ENCODE peak calls at places on chromosomes 6 and 20, in five cellular contexts. S is IMR-90, I is mesendoderm, R is H9, T is neuronal stem cell. W is an unnamed sample.

GRCh38 chr20:46013826-46014516 is 5.3 kb downstream of the MMP9 start:
- DNase-seq in T (peak), S (peak), I (peak), R (peak), W (peak)

GRCh38 chr6:40852667-40853383 is 186.2 kb downstream of the UNC5CL start:
- DNase-seq in R (peak), I (peak), T (no peak), S (no peak), W (peak)

GRCh38 chr6:121522265-121522664 is 86.8 kb downstream of the GJA1 start:
- DNase-seq in I (peak), T (no peak), R (no peak), S (peak), W (peak)

GRCh38 chr6:31394381-31394780 is 9.0 kb upstream of the MICA start:
- DNase-seq in I (no peak), R (no peak), T (no peak), S (no peak), W (no peak)

GRCh38 chr6:2225422-2226392 is 19.7 kb downstream of the GMDS start:
- DNase-seq in S (no peak), I (no peak), R (no peak), T (no peak), W (no peak)

GRCh38 chr6:93964296-93964695 is 544.9 kb upstream of the EPHA7 start:
- DNase-seq in I (no peak), R (no peak), T (no peak), S (no peak), W (no peak)

GRCh38 chr20:43755390-43755789 is 28.6 kb upstream of the GTSF1L start:
- DNase-seq in S (peak), R (no peak), I (no peak), T (no peak), W (peak)

GRCh38 chr20:32549842-32550241 is 35.3 kb downstream of the NOL4L start:
- DNase-seq in S (no peak), I (no peak), R (no peak), T (no peak), W (no peak)

GRCh38 chr20:38751360-38751976 is 3.2 kb downstream of the ACTR5 start:
- DNase-seq in S (peak), R (no peak), I (no peak), T (no peak), W (peak)

GRCh38 chr6:4360920-4361319 is 225.5 kb upstream of the ECI2 start:
- DNase-seq in T (no peak), R (no peak), I (no peak), S (no peak), W (no peak)

GRCh38 chr6:58113960-58114359 is 796.5 kb downstream of the PRIM2 start:
- DNase-seq in R (no peak), S (no peak), T (no peak), I (peak), W (no peak)

GRCh38 chr6:161554883-161555282 is 281.0 kb upstream of the AGPAT4 start:
- DNase-seq in T (no peak), R (no peak), S (no peak), I (no peak), W (peak)

GRCh38 chr20:32553618-32554017 is 31.5 kb downstream of the NOL4L start:
- DNase-seq in R (no peak), T (no peak), S (no peak), I (no peak), W (no peak)

GRCh38 chr6:39530201-39530759 is 194.9 kb downstream of the KIF6 start:
- DNase-seq in R (no peak), I (peak), T (no peak), S (no peak), W (peak)

GRCh38 chr6:144758602-144759001 is 473.5 kb downstream of the UTRN start:
- DNase-seq in I (no peak), R (no peak), T (no peak), S (peak), W (peak)

GRCh38 chr20:40993794-40994540 is 34.7 kb upstream of the TOP1 start:
- DNase-seq in I (no peak), S (peak), T (no peak), R (no peak), W (no peak)

GRCh38 chr6:161242779-161243693 is 30.8 kb downstream of the AGPAT4 start:
- DNase-seq in S (peak), T (peak), I (peak), R (peak), W (peak)

GRCh38 chr6:85459224-85459901 is 9.5 kb downstream of the NT5E start:
- DNase-seq in R (no peak), S (peak), T (no peak), I (no peak), W (peak)

GRCh38 chr6:167209577-167209975 is 51.8 kb upstream of the GPR31 start:
- DNase-seq in R (no peak), T (no peak), S (no peak), I (no peak), W (no peak)

GRCh38 chr6:42264852-42265390 is 47.3 kb upstream of the MRPS10 start:
- DNase-seq in I (no peak), R (no peak), S (no peak), T (no peak), W (no peak)

GRCh38 chr6:31441368-31442267 is 38.2 kb downstream of the MICA start:
- DNase-seq in I (peak), R (peak), T (peak), S (peak), W (peak)

GRCh38 chr20:50007369-50007768 is 24.6 kb downstream of the SNAI1 start:
- DNase-seq in T (no peak), S (no peak), R (no peak), I (no peak), W (no peak)

GRCh38 chr20:33466303-33466646 is 22.7 kb upstream of the SNTA1 start:
- DNase-seq in S (no peak), I (no peak), R (no peak), T (no peak), W (no peak)

GRCh38 chr6:53938810-53939209 is 144.0 kb downstream of the LRRC1 start:
- DNase-seq in T (no peak), S (peak), R (no peak), I (no peak), W (no peak)

GRCh38 chr6:134431306-134431919 is 113.5 kb upstream of the SGK1 start:
- DNase-seq in I (no peak), R (no peak), S (peak), T (no peak), W (no peak)

GRCh38 chr6:149233056-149233715 is 84.3 kb upstream of the TAB2 start:
- DNase-seq in S (peak), T (no peak), I (peak), R (no peak), W (peak)

GRCh38 chr6:135722679-135723078 is 128.8 kb upstream of the PDE7B start:
- DNase-seq in R (no peak), S (peak), I (no peak), T (no peak), W (peak)

GRCh38 chr6:141580988-141581387 is 551.7 kb upstream of the GJE1 start:
- DNase-seq in I (peak), S (peak), T (no peak), R (no peak), W (no peak)

GRCh38 chr6:37943436-37944058 is 124.0 kb downstream of the ZFAND3 start:
- DNase-seq in I (no peak), T (no peak), S (no peak), R (no peak), W (no peak)

GRCh38 chr20:1401431-1401907 is 8.6 kb upstream of the FKBP1A start:
- DNase-seq in S (no peak), I (no peak), T (no peak), R (no peak), W (no peak)

GRCh38 chr6:111926731-111927302 is 53.6 kb upstream of the FYN start:
- DNase-seq in I (no peak), S (no peak), T (no peak), R (no peak), W (no peak)
- H2BK5ac ChIP-seq in I (no peak), S (no peak), T (no peak), R (no peak), W (no peak)

GRCh38 chr20:59118855-59119254 is 44.8 kb upstream of the ZNF831 start:
- DNase-seq in I (no peak), T (no peak), S (no peak), R (no peak), W (no peak)

GRCh38 chr20:59120919-59121318 is 42.7 kb upstream of the ZNF831 start:
- DNase-seq in T (no peak), S (no peak), I (no peak), R (no peak), W (no peak)

GRCh38 chr20:59122377-59122932 is 41.2 kb upstream of the ZNF831 start:
- DNase-seq in R (no peak), T (no peak), S (no peak), I (no peak), W (no peak)

GRCh38 chr20:59121714-59122376 is 41.8 kb upstream of the ZNF831 start:
- DNase-seq in I (peak), R (peak), S (no peak), T (peak), W (no peak)

DNA sequence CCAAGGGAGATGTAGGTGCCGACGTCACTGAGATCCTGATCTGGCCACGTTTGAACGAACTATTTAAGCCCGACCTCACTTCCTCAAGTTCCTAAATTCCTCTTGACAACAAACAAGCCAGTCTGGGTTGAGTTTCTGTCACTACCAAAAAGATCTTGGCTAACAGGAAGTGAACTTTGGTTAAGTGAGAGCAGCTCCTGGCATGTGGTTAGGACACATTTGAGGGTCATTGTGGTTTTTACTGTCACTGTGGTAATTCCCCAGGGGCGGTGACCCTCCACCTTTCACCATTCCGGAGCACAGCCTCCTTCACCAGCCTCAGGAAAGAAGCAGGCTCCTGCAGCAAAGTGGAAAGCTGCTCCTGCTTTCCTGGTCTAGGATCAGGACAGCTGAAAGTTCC is 43.1 kb upstream of the ZNF831 start:
- DNase-seq in I (no peak), S (no peak), R (no peak), T (no peak), W (no peak)
- H2BK5ac ChIP-seq in I (no peak), S (no peak), R (no peak), T (no peak), W (no peak)

GRCh38 chr6:159970659-159971063 is 1.8 kb downstream of the IGF2R start:
- DNase-seq in I (no peak), T (no peak), R (no peak), S (no peak), W (no peak)

GRCh38 chr6:159969204-159969912 is 476 bp downstream of the IGF2R start:
- DNase-seq in S (peak), T (peak), I (peak), R (no peak), W (no peak)

GRCh38 chr6:159969921-159970320 is 1.0 kb downstream of the IGF2R start:
- DNase-seq in S (peak), R (no peak), T (peak), I (peak), W (peak)

GRCh38 chr6:159966981-159967380 is 1.9 kb upstream of the IGF2R start:
- DNase-seq in T (no peak), S (peak), I (no peak), R (no peak), W (no peak)

GRCh38 chr6:159968295-159969203 is at the start of gene IGF2R:
- DNase-seq in T (peak), S (peak), I (peak), R (peak), W (peak)
- H2BK5ac ChIP-seq in T (peak), S (peak), I (peak), R (no peak), W (peak)

DNA sequence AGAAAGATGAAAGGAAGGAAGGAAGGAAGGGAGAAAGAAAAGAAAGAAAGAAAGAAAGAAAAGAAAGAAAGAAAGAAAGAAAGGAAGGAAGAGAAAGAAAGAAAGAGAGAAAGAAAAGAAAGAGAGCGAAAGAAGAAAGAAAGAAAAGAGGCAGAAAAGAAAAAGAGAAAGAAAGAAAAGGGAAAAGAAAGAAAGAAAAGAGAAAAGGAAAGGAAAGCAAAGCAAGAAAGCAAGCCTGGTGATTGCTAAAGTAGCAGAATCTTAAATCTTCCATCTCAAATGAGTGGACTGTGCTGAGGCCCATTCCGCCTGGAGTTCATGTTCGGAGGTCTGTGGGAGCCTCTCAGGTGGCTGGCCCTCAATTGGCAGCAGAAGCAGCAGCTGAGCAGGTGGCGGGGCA is 148.4 kb downstream of the TFAP2A start:
- DNase-seq in S (no peak), I (no peak), T (no peak), R (no peak), W (no peak)
- H2BK5ac ChIP-seq in S (no peak), I (no peak), T (no peak), R (no peak), W (no peak)

DNA sequence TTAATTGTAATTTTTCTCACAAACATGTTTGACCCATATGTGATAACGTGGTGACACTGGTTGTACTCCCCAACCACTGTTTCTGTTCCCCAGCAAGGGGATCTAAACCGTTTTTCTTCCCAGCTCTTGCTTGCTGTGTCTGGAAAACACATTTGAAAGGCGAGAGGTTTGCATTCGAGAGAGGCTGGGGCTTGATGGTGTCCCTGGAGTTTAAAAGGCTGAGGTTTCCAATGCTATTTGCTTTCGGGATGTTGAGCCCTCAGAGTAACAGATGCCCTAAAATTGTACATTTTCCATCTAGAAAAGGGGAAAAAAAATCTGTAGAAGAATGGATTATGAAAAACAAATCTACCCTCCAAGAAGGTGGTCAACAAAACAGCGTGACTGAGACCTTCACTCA is 35.4 kb downstream of the AKAP12 start:
- DNase-seq in R (no peak), S (no peak), I (no peak), T (no peak), W (no peak)
- H2BK5ac ChIP-seq in R (no peak), S (no peak), I (no peak), T (no peak), W (no peak)

GRCh38 chr20:63846128-63846771 is 15.0 kb upstream of the ABHD16B start:
- DNase-seq in T (no peak), S (no peak), I (peak), R (peak), W (peak)
- H2BK5ac ChIP-seq in T (peak), S (no peak), I (peak), R (no peak), W (no peak)

DNA sequence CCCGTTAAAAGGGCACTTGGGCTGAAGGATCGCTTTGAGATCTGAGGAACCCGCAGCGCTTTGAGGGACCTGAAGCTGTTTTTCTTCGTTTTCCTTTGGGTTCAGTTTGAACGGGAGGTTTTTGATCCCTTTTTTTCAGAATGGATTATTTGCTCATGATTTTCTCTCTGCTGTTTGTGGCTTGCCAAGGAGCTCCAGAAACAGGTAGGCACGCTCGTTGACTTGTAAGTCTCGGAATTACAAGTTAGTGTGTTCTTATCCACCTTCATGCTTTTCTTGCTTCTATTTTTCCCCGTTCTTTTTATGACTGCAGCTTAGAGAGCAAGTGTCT is 294 bp downstream of the EDN1 start:
- DNase-seq in T (no peak), I (no peak), S (no peak), R (no peak), W (no peak)
- H2BK5ac ChIP-seq in T (no peak), I (no peak), S (peak), R (no peak), W (no peak)

DNA sequence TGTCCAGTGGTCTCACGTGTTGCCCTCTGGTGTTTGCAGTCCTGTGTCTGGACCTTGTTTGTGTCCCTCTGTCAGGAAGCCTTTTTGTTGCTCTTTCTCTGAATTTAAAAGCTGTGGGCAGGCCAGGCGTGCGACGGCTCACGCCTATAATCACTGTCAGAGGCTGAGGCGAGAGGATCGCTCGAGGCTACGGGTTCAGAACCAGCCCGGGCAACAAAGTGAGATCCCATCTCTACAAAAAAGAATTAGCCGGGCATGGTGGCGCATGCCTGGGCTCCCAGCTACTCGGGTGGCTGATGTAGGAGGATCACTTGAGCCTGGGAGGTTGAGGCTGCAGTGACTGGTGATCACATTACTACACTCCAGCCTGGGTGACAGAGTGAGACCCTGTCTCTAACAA is 28.5 kb downstream of the OSBPL2 start:
- DNase-seq in R (no peak), T (no peak), I (no peak), S (no peak), W (no peak)
- H2BK5ac ChIP-seq in R (no peak), T (no peak), I (no peak), S (no peak), W (no peak)

DNA sequence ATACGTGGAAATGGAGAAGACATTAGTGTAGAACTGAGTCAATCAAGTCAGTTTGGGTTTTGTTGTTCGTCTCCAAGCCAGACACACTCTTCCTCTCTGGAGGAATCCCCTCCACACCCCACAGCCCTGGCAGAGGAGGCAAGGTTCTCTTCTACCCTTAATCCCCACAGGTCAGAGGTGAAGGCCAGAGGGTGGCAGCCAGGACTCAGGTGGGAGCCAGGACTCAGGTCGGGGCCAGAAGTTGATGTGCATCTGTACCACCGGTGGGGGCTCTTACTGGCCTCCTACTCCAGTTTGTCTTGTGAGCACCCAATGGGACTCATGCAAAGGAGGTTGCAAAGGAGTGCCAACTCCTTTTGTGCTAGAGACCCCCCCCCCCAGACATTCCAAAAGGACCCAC is 126.4 kb downstream of the TBXT start:
- DNase-seq in S (no peak), I (no peak), R (no peak), T (no peak), W (no peak)
- H2BK5ac ChIP-seq in S (no peak), I (peak), R (no peak), T (no peak), W (no peak)

GRCh38 chr6:119142637-119143036 is 64.2 kb upstream of the FAM184A start:
- DNase-seq in S (no peak), T (no peak), I (no peak), R (no peak), W (no peak)

GRCh38 chr6:119148102-119148824 is 69.8 kb upstream of the FAM184A start:
- DNase-seq in I (peak), T (peak), R (peak), S (peak), W (peak)

GRCh38 chr6:119148825-119149525 is 70.5 kb upstream of the FAM184A start:
- DNase-seq in T (no peak), R (no peak), I (peak), S (peak), W (peak)

GRCh38 chr6:119145111-119145510 is 66.6 kb upstream of the FAM184A start:
- DNase-seq in T (no peak), I (peak), S (no peak), R (no peak), W (no peak)

DNA sequence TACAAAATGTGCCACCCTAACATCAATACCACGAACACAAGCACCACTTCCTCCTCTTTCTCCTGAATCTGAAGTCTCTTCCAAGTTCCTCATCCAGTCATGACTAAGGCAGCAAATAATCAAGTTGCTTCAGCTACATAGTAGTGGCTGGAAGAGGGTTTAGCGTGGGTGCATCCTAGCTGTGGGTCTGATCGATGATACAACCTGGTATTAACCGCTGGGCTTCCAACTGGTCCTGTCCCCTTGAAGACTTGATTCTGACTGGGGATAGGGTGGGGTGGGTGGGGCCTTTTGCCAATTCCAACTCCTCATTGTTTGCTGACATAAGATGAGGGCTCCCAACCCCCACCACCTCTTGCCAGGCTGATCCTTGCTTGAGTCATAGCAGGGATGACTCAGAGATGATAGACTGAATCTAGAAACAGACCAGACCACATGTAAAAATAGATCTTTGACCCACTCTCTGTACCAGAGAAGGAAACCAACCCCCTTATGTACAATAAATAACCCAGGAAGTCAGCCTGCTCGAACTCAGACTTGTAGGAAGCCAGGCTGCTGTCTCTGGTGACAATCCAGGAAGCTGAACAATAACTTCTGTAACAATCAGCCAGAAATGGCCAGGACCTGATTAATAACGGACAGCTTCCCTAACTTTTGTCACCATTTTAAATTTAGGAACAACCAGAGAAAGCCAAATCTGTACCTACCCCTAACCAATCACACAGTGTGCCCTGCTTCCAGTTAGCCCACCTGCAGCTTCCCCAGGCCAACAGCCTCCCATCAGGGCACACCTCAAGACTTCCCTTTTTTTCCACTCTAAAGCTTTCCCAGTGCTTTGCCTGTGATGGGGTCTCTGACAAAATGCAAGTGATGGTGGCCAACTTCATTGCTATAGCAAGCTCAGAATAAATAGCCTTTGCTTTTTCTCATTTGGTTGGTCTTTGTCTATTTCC is 68.9 kb upstream of the FAM184A start:
- DNase-seq in R (no peak), T (no peak), I (peak), S (peak), W (peak)
- H2BK5ac ChIP-seq in R (no peak), T (no peak), I (no peak), S (peak), W (no peak)

W was measured in mesenchymal stem cell.